ENCODE peak calls at places on chromosomes 7 and 10, in four cellular contexts. One of them, this sample, is unnamed.

GRCh38 chr10:95539560-95540284 is 21.4 kb downstream of the SORBS1 start:
- DNase-seq in NCI-H1105: no peak
- DNase-seq in amniotic stem cell: no peak
- DNase-seq in T-cell: no peak
- DNase-seq in this sample: no peak

GRCh38 chr10:50322075-50322474 is 70.8 kb upstream of the ASAH2 start:
- DNase-seq in NCI-H1105: no peak
- DNase-seq in amniotic stem cell: no peak
- DNase-seq in T-cell: no peak
- DNase-seq in this sample: no peak

GRCh38 chr10:84634636-84635035 is 306.2 kb downstream of the CCSER2 start:
- DNase-seq in T-cell: no peak
- DNase-seq in NCI-H1105: no peak
- DNase-seq in amniotic stem cell: no peak
- DNase-seq in this sample: no peak

GRCh38 chr7:74185636-74186035 is 11.5 kb downstream of the EIF4H start:
- DNase-seq in NCI-H1105: no peak
- DNase-seq in T-cell: no peak
- DNase-seq in amniotic stem cell: no peak
- DNase-seq in this sample: no peak

GRCh38 chr10:29131952-29132820 is 156.7 kb upstream of the LYZL1 start:
- DNase-seq in amniotic stem cell: no peak
- DNase-seq in NCI-H1105: no peak
- DNase-seq in T-cell: no peak
- DNase-seq in this sample: no peak

GRCh38 chr10:7819126-7819470 is 793 bp downstream of the TAF3 start:
- DNase-seq in NCI-H1105: no peak
- DNase-seq in T-cell: no peak
- DNase-seq in amniotic stem cell: no peak
- DNase-seq in this sample: peak

GRCh38 chr7:135645296-135645904 is 16.9 kb upstream of the STMP1 start:
- DNase-seq in T-cell: no peak
- DNase-seq in NCI-H1105: peak
- DNase-seq in amniotic stem cell: peak
- DNase-seq in this sample: peak

GRCh38 chr10:29621161-29621560 is 13.6 kb downstream of the SVIL start:
- DNase-seq in T-cell: no peak
- DNase-seq in NCI-H1105: no peak
- DNase-seq in amniotic stem cell: peak
- DNase-seq in this sample: no peak

GRCh38 chr10:49174926-49175500 is 13.2 kb downstream of the TMEM273 start:
- DNase-seq in T-cell: no peak
- DNase-seq in amniotic stem cell: no peak
- DNase-seq in NCI-H1105: no peak
- DNase-seq in this sample: no peak

GRCh38 chr7:1117321-1117928 is 29.5 kb downstream of the GPER1 start:
- DNase-seq in NCI-H1105: no peak
- DNase-seq in amniotic stem cell: no peak
- DNase-seq in T-cell: no peak
- DNase-seq in this sample: no peak

GRCh38 chr10:131787961-131788360 is 112.8 kb upstream of the PPP2R2D start:
- DNase-seq in amniotic stem cell: no peak
- DNase-seq in NCI-H1105: no peak
- DNase-seq in T-cell: no peak
- DNase-seq in this sample: no peak

GRCh38 chr10:43299579-43299978 is 32.7 kb upstream of the RASGEF1A start:
- DNase-seq in NCI-H1105: no peak
- DNase-seq in amniotic stem cell: no peak
- DNase-seq in T-cell: peak
- DNase-seq in this sample: no peak

GRCh38 chr10:63261496-63261895 is 128.4 kb downstream of the NRBF2 start:
- DNase-seq in T-cell: no peak
- DNase-seq in amniotic stem cell: no peak
- DNase-seq in NCI-H1105: no peak
- DNase-seq in this sample: no peak

GRCh38 chr7:14836571-14837189 is 65.9 kb downstream of the DGKB start:
- DNase-seq in amniotic stem cell: peak
- DNase-seq in NCI-H1105: peak
- DNase-seq in T-cell: no peak
- DNase-seq in this sample: no peak

GRCh38 chr10:58280485-58280884 is 11.5 kb downstream of the CISD1 start:
- DNase-seq in T-cell: no peak
- DNase-seq in amniotic stem cell: no peak
- DNase-seq in NCI-H1105: no peak
- DNase-seq in this sample: no peak

GRCh38 chr7:123241809-123242208 is 42.0 kb upstream of the SLC13A1 start:
- DNase-seq in NCI-H1105: no peak
- DNase-seq in T-cell: no peak
- DNase-seq in amniotic stem cell: no peak
- DNase-seq in this sample: no peak

GRCh38 chr10:10141983-10142382 is 875.7 kb upstream of the CELF2 start:
- DNase-seq in NCI-H1105: no peak
- DNase-seq in amniotic stem cell: no peak
- DNase-seq in T-cell: no peak
- DNase-seq in this sample: no peak

GRCh38 chr10:133401500-133401899 is 7.5 kb downstream of the MTG1 start:
- DNase-seq in NCI-H1105: no peak
- DNase-seq in amniotic stem cell: no peak
- DNase-seq in T-cell: no peak
- DNase-seq in this sample: no peak

GRCh38 chr7:74289660-74290589 is 718 bp downstream of the CLIP2 start:
- DNase-seq in T-cell: peak
- DNase-seq in NCI-H1105: peak
- DNase-seq in amniotic stem cell: no peak
- DNase-seq in this sample: no peak

GRCh38 chr7:116575853-116576252 is 51.0 kb downstream of the CAV1 start:
- DNase-seq in T-cell: no peak
- DNase-seq in amniotic stem cell: no peak
- DNase-seq in NCI-H1105: no peak
- DNase-seq in this sample: no peak

GRCh38 chr10:3401491-3401938 is 228.9 kb upstream of the PITRM1 start:
- DNase-seq in T-cell: no peak
- DNase-seq in amniotic stem cell: no peak
- DNase-seq in NCI-H1105: no peak
- DNase-seq in this sample: no peak

GRCh38 chr10:49613160-49613881 is 516 bp upstream of the CHAT start:
- DNase-seq in NCI-H1105: no peak
- DNase-seq in T-cell: no peak
- DNase-seq in amniotic stem cell: no peak
- DNase-seq in this sample: no peak

GRCh38 chr7:48183370-48183743 is 12.1 kb downstream of the ABCA13 start:
- DNase-seq in NCI-H1105: no peak
- DNase-seq in amniotic stem cell: no peak
- DNase-seq in T-cell: no peak
- DNase-seq in this sample: no peak

GRCh38 chr7:108063520-108063933 is 60.6 kb upstream of the LAMB1 start:
- DNase-seq in T-cell: no peak
- DNase-seq in amniotic stem cell: no peak
- DNase-seq in NCI-H1105: no peak
- DNase-seq in this sample: no peak

GRCh38 chr10:71538608-71539260 is 142.0 kb downstream of the CDH23 start:
- DNase-seq in amniotic stem cell: no peak
- DNase-seq in NCI-H1105: no peak
- DNase-seq in T-cell: no peak
- DNase-seq in this sample: no peak

This sample was measured in Karpas-422.